ENCODE peak calls at places on chromosome 18, in five cellular contexts. W, I, O, X and K are unnamed samples.

GRCh38 chr18:55053976-55054375 is 94.7 kb upstream of the CCDC68 start:
- DNase-seq in W (no peak), I (no peak), O (peak; percentile 71), X (no peak), K (no peak)

GRCh38 chr18:70139138-70139537 is 66.3 kb downstream of the RTTN start:
- DNase-seq in W (no peak), I (no peak), O (no peak), X (no peak), K (no peak)

GRCh38 chr18:48735070-48735676 is 196.3 kb downstream of the CTIF start:
- DNase-seq in W (no peak), I (no peak), O (peak; percentile 69), X (no peak), K (peak; percentile 40)

GRCh38 chr18:62912885-62913284 is 197.5 kb downstream of the PHLPP1 start:
- DNase-seq in W (no peak), I (no peak), O (no peak), X (no peak), K (no peak)

GRCh38 chr18:79911009-79911870 is 40.2 kb downstream of the SLC66A2 start:
- DNase-seq in W (no peak), I (no peak), O (no peak), X (no peak), K (no peak)

GRCh38 chr18:72648079-72648478 is 103.9 kb upstream of the CBLN2 start:
- DNase-seq in W (no peak), I (no peak), O (no peak), X (no peak), K (no peak)

GRCh38 chr18:72637319-72638113 is 93.4 kb upstream of the CBLN2 start:
- DNase-seq in W (no peak), I (no peak), O (no peak), X (no peak), K (no peak)

GRCh38 chr18:51108330-51108729 is 78.3 kb downstream of the SMAD4 start:
- DNase-seq in W (no peak), I (no peak), O (no peak), X (no peak), K (no peak)

GRCh38 chr18:56709463-56709862 is 58.3 kb downstream of the WDR7 start:
- DNase-seq in W (no peak), I (peak; percentile 41), O (peak; percentile 90), X (peak; percentile 55), K (peak; percentile 92)

GRCh38 chr18:6404834-6405233 is 9.9 kb downstream of the L3MBTL4 start:
- DNase-seq in W (no peak), I (no peak), O (no peak), X (no peak), K (no peak)

GRCh38 chr18:77340815-77341214 is 91.2 kb downstream of the GALR1 start:
- DNase-seq in W (no peak), I (no peak), O (no peak), X (no peak), K (no peak)

GRCh38 chr18:30915336-30915988 is 127.1 kb downstream of the DSC3 start:
- DNase-seq in W (no peak), I (no peak), O (no peak), X (no peak), K (no peak)

DNA sequence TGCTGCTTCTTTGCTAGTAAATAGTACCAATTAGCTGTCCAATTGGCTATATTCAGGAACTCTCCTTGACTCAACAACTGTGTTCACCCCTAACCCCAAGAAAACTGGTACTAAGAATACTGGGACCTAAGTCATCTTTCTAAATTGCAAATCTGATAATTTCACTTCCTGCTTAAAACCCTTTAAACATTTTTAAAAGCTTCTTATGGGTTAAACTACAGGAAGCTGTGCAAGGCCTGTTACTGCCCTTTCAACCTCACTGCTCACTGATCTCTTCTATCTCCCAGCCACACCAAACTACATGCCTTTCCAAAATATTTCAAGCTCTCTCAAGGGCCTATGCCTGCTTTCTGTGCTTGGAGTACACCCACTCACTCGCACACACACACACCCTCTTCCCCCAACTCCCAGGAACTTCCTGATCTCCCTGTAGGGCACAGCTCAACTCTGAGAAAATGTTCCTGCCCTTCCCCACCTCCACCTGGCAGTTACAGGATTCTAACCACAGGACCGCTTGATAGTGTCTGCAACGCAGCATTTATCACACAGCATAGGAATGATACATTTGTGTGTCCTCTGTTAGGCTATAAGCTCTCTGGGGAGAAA is 6.7 kb downstream of the LMAN1 start:
- DNase-seq in W (no peak), I (no peak), O (no peak), X (no peak), K (no peak)
- H3K36me3 ChIP-seq in W (peaks cover 87% of the 10 kb centered on the region), I (peaks cover 47% of the 10 kb centered on the region), O (peaks cover 10% of the 10 kb centered on the region), X (peaks cover 82% of the 10 kb centered on the region), K (peaks cover 7% of the 10 kb centered on the region)

GRCh38 chr18:41436772-41437171 is 518.3 kb upstream of the PIK3C3 start:
- DNase-seq in W (no peak), I (no peak), O (no peak), X (no peak), K (peak; percentile 63)
- H3K36me3 ChIP-seq in W (no peaks in the 10 kb centered on the region), I (no peaks in the 10 kb centered on the region), O (no peaks in the 10 kb centered on the region), X (no peaks in the 10 kb centered on the region), K (no peaks in the 10 kb centered on the region)

DNA sequence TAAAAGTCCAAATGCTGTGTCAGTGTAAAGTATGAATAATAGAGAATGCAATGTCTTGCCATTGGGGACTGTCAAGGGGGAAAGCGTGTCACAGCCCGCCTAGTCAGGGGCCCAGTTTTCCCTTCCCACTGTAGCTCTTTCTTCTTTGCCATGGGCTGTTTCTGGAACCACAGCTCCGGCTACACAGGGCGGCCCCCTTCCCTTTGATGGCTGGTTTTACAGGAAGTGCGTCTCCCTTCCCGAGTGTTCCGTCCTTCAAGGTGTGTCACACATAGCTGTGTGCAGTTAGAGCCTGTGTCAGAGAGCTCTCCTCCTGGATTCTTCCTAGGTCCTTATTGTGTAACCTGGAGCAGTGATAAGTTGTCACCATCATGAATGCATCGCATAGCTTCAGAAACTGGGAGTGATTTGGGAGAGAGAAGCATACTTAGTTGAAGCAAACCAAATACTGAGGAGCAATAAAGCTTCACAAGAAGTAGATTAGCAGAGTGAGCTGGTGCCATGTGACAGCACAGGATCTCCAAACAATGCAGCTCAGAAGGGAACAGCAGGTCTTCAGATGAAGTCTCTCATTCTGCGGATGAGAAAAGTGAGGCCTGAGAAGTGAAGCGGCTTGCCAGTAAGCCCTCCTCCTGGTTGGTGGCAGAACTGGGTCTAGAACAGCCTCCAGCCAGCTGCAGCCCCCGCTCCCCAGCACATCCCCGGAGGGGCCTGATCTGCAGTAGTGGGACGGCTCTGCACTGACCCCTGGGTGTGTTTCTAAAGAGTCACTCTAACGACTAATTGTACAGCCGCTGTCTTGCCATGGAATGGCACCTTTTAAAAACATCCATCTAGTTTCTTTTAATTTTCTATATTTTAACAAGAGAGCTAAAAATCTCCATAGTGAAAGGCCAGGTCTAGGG is 81.7 kb downstream of the MTCL1 start:
- DNase-seq in W (no peak), I (no peak), O (no peak), X (peak; percentile 37), K (peak; percentile 82)
- H3K36me3 ChIP-seq in W (no peaks in the 10 kb centered on the region), I (no peaks in the 10 kb centered on the region), O (peaks cover 25% of the 10 kb centered on the region), X (peaks cover 6% of the 10 kb centered on the region), K (peaks cover 7% of the 10 kb centered on the region)

GRCh38 chr18:36805105-36805504 is 23.7 kb downstream of the TPGS2 start:
- DNase-seq in W (no peak), I (no peak), O (no peak), X (no peak), K (no peak)
- H3K36me3 ChIP-seq in W (peaks cover 81% of the 10 kb centered on the region), I (peaks cover 37% of the 10 kb centered on the region), O (peaks cover 8% of the 10 kb centered on the region), X (peaks cover 50% of the 10 kb centered on the region), K (peaks cover 22% of the 10 kb centered on the region)

GRCh38 chr18:12011199-12011961 is 30.1 kb downstream of the IMPA2 start:
- DNase-seq in W (no peak), I (no peak), O (no peak), X (no peak), K (no peak)
- H3K36me3 ChIP-seq in W (peaks cover 95% of the 10 kb centered on the region), I (no peaks in the 10 kb centered on the region), O (no peaks in the 10 kb centered on the region), X (peaks cover 15% of the 10 kb centered on the region), K (peaks cover 11% of the 10 kb centered on the region)

DNA sequence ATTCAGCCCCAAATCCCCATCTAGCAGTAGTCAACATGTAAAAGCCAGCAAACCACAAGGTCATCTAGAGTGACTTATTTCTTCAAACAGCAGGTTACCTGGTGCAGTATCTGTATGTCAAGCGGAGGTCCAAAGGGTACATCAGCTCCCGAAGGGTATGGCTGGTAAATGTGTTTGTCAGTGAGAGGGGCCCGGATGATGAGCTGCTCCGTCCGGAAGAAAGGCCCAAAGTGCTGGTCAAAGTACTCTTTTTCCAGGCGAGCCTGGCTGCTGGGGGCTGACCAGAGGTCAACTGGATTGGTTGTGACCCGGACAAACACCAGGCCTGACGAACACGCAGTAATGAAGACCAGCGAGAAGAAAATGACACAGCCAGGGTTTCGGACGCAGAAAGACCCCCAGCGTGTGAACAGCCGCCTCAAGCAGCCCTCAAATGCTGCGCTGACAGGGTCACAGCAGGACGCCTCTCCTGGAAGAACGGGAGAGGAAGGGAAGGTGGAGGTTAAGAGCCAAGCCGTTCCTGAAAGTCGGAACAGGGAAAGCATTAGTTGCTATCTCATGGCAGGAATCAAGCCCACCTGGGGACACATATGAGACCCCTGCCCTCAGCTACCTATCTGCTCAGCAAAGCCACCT is 30.0 kb downstream of the NPC1 start:
- DNase-seq in W (no peak), I (no peak), O (no peak), X (no peak), K (no peak)
- H3K36me3 ChIP-seq in W (peaks cover 100% of the 10 kb centered on the region), I (peaks cover 62% of the 10 kb centered on the region), O (peaks cover 6% of the 10 kb centered on the region), X (peaks cover 94% of the 10 kb centered on the region), K (peaks cover 48% of the 10 kb centered on the region)

GRCh38 chr18:23460285-23461273 is 7.5 kb downstream of the RIOK3 start:
- DNase-seq in W (no peak), I (no peak), O (no peak), X (peak; percentile 79), K (no peak)

GRCh38 chr18:23459530-23459921 is 6.4 kb downstream of the RIOK3 start:
- DNase-seq in W (no peak), I (no peak), O (no peak), X (no peak), K (no peak)

GRCh38 chr18:23458830-23459529 is 5.9 kb downstream of the RIOK3 start:
- DNase-seq in W (no peak), I (no peak), O (no peak), X (no peak), K (no peak)

GRCh38 chr18:23462876-23463275 is 9.8 kb downstream of the RIOK3 start:
- DNase-seq in W (no peak), I (no peak), O (no peak), X (no peak), K (no peak)
- H3K36me3 ChIP-seq in W (peaks cover 60% of the 10 kb centered on the region), I (peaks cover 36% of the 10 kb centered on the region), O (peaks cover 5% of the 10 kb centered on the region), X (peaks cover 58% of the 10 kb centered on the region), K (peaks cover 13% of the 10 kb centered on the region)

GRCh38 chr18:8654482-8655451 is 45.5 kb downstream of the RAB12 start:
- DNase-seq in W (no peak), I (peak; percentile 24), O (no peak), X (no peak), K (peak; percentile 38)
- H3K36me3 ChIP-seq in W (no peaks in the 10 kb centered on the region), I (no peaks in the 10 kb centered on the region), O (no peaks in the 10 kb centered on the region), X (no peaks in the 10 kb centered on the region), K (no peaks in the 10 kb centered on the region)